ENCODE peak calls at places on chromosome 9, in seven cellular contexts. N is K562, G is HepG2, Z is GM12878, L is SK-N-SH, U is HCT116, F is H1. J is an unnamed sample.

GRCh38 chr9:114300846-114301797 is 21.8 kb upstream of the ORM1 start:
- DNase-seq in Z (no peak), G (no peak), L (no peak), U (no peak), N (no peak), F (peak), J (no peak)

GRCh38 chr9:98916660-98917059 is 27.0 kb upstream of the COL15A1 start:
- DNase-seq in F (no peak), Z (no peak), G (no peak), L (no peak), U (no peak), N (peak), J (no peak)

GRCh38 chr9:4792572-4793411 is at the start of gene RCL1:
- DNase-seq in Z (peak), U (peak), G (peak), F (peak), L (peak), N (peak), J (peak)

GRCh38 chr9:18947772-18948391 is 85.1 kb downstream of the SAXO1 start:
- DNase-seq in G (no peak), F (no peak), Z (no peak), N (no peak), L (no peak), U (no peak), J (no peak)

GRCh38 chr9:77909306-77909705 is 122.3 kb downstream of the GNAQ start:
- DNase-seq in L (no peak), N (no peak), F (no peak), G (no peak), Z (no peak), U (no peak), J (no peak)

GRCh38 chr9:118650407-118650806 is 718.8 kb downstream of the BRINP1 start:
- DNase-seq in G (no peak), N (no peak), U (no peak), L (no peak), Z (no peak), F (no peak), J (no peak)

GRCh38 chr9:109912726-109913460 is 132.9 kb downstream of the PALM2AKAP2 start:
- DNase-seq in Z (no peak), G (no peak), L (no peak), U (no peak), F (no peak), N (no peak), J (no peak)

GRCh38 chr9:121800376-121800775 is 148.9 kb downstream of the DAB2IP start:
- DNase-seq in F (no peak), U (no peak), L (no peak), N (no peak), Z (no peak), G (no peak), J (no peak)

GRCh38 chr9:123217148-123217585 is 51.2 kb downstream of the STRBP start:
- DNase-seq in U (no peak), Z (no peak), F (no peak), G (no peak), L (no peak), N (no peak), J (no peak)

GRCh38 chr9:106784076-106784475 is 78.9 kb upstream of the ZNF462 start:
- DNase-seq in L (no peak), N (no peak), U (no peak), F (no peak), Z (no peak), G (no peak), J (no peak)

GRCh38 chr9:135774239-135774747 is 72.3 kb downstream of the KCNT1 start:
- DNase-seq in N (no peak), Z (no peak), F (no peak), U (no peak), L (no peak), G (no peak), J (no peak)

GRCh38 chr9:107636596-107637405 is 147.2 kb upstream of the KLF4 start:
- DNase-seq in L (no peak), N (no peak), G (no peak), F (no peak), U (no peak), Z (no peak), J (no peak)

GRCh38 chr9:22055090-22055489 is 46.0 kb upstream of the CDKN2B start:
- DNase-seq in N (no peak), Z (no peak), F (no peak), U (no peak), L (no peak), G (no peak), J (no peak)

GRCh38 chr9:124291801-124292396 is 34.1 kb downstream of the NEK6 start:
- DNase-seq in N (no peak), Z (peak), U (no peak), L (no peak), F (no peak), G (peak), J (no peak)
- TF ChIP-seq JUND in N (no peak), Z (no peak), U (no peak), L (no peak), F (no peak), G (no peak), J (no peak)

DNA sequence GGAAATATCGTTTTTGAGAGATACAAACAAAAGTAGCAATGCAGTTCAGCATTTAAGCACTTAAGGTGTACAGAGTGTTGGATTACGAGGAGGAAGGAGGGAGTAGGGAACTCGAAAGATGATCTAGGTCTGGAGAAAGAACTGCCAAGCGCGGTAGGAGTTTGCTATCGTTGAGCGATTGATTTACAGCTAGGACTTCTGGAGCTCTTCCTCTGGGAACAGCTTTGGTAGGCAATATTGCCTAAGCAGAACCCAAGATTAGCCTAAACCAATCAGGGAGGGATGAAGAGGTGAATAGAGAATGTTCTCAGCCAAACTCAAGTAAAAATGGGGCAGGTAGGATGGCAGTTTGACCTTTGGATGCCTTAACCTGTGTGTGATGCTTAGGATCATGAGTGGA is 975 bp downstream of the CLTA start:
- DNase-seq in F (no peak), L (no peak), U (no peak), N (no peak), Z (no peak), G (no peak), J (no peak)
- TF ChIP-seq JUND in F (no peak), L (no peak), U (no peak), N (no peak), Z (no peak), G (no peak), J (no peak)

GRCh38 chr9:13264788-13265187 is 14.7 kb downstream of the MPDZ start:
- DNase-seq in L (no peak), U (no peak), F (no peak), Z (no peak), N (no peak), G (no peak), J (no peak)
- TF ChIP-seq JUND in L (peak), U (no peak), F (no peak), Z (no peak), N (no peak), G (no peak), J (no peak)

GRCh38 chr9:37107701-37108100 is 12.7 kb upstream of the ZCCHC7 start:
- DNase-seq in U (no peak), Z (no peak), L (no peak), N (no peak), G (no peak), F (no peak), J (no peak)
- TF ChIP-seq JUND in U (no peak), Z (no peak), L (no peak), N (no peak), G (no peak), F (no peak), J (no peak)

GRCh38 chr9:7377489-7377888 is 422.1 kb downstream of the DMAC1 start:
- DNase-seq in N (no peak), L (no peak), Z (no peak), G (no peak), U (no peak), F (no peak), J (no peak)

GRCh38 chr9:7387844-7388243 is 411.7 kb downstream of the DMAC1 start:
- DNase-seq in N (no peak), Z (no peak), U (no peak), G (no peak), L (no peak), F (no peak), J (no peak)

GRCh38 chr9:7376838-7377237 is 422.7 kb downstream of the DMAC1 start:
- DNase-seq in G (no peak), L (no peak), F (no peak), N (no peak), U (no peak), Z (no peak), J (no peak)

GRCh38 chr9:7382365-7382764 is 417.2 kb downstream of the DMAC1 start:
- DNase-seq in U (no peak), Z (no peak), F (no peak), N (no peak), L (no peak), G (no peak), J (no peak)
- TF ChIP-seq JUND in U (no peak), Z (no peak), F (no peak), N (no peak), L (no peak), G (no peak), J (no peak)

J was measured in T47D.